ENCODE peak calls at places on chromosomes 7 and 10, in ten cellular contexts. D is body of pancreas, J is dorsolateral prefrontal cortex, H is K562, W is AG10803, F is neuronal stem cell, U is cardiac fibroblast, A is cardiac muscle cell, B is Peyer's patch, X is small intestine. C is an unnamed sample.

GRCh38 chr7:151016942-151017341 is 7.4 kb downstream of the ATG9B start:
- DNase-seq in D (no peak), J (no peak), H (no peak), W (no peak), F (no peak), U (no peak), A (no peak), B (no peak), X (no peak), C (no peak)

GRCh38 chr10:78263521-78263988 is 229.9 kb downstream of the RPS24 start:
- DNase-seq in D (no peak), J (peak), H (no peak), W (peak), F (no peak), U (peak), A (no peak), B (no peak), X (no peak), C (no peak)

GRCh38 chr10:102624094-102624493 is 20.2 kb upstream of the TRIM8 start:
- DNase-seq in D (no peak), J (no peak), H (no peak), W (no peak), F (no peak), U (no peak), A (no peak), B (no peak), X (no peak), C (no peak)

GRCh38 chr10:99520804-99521473 is 11.8 kb upstream of the NKX2-3 start:
- DNase-seq in D (no peak), J (no peak), H (no peak), W (no peak), F (no peak), U (no peak), A (no peak), B (no peak), X (no peak), C (no peak)

GRCh38 chr10:52883996-52884871 is 111.7 kb upstream of the MBL2 start:
- DNase-seq in D (peak), J (no peak), H (peak), W (peak), F (peak), U (peak), A (peak), B (peak), X (peak), C (peak)

GRCh38 chr10:79203833-79204232 is 135.1 kb downstream of the ZMIZ1 start:
- DNase-seq in D (no peak), J (peak), H (no peak), W (no peak), F (no peak), U (no peak), A (no peak), B (no peak), X (no peak), C (no peak)

GRCh38 chr7:75953431-75953830 is 38.5 kb downstream of the POR start:
- DNase-seq in D (no peak), J (no peak), H (no peak), W (no peak), F (no peak), U (no peak), A (no peak), B (no peak), X (no peak), C (no peak)

GRCh38 chr10:44706745-44707144 is 204.4 kb upstream of the TMEM72 start:
- DNase-seq in D (no peak), J (no peak), H (no peak), W (peak), F (no peak), U (peak), A (peak), B (no peak), X (no peak), C (no peak)

GRCh38 chr7:103051520-103051919 is 23.1 kb downstream of the FBXL13 start:
- DNase-seq in D (no peak), J (no peak), H (peak), W (no peak), F (no peak), U (no peak), A (no peak), B (no peak), X (no peak), C (no peak)

GRCh38 chr10:69259547-69260243 is 18.6 kb upstream of the HK1 start:
- DNase-seq in D (no peak), J (no peak), H (no peak), W (no peak), F (no peak), U (no peak), A (no peak), B (no peak), X (no peak), C (no peak)

GRCh38 chr10:73251683-73252444 is 580 bp downstream of the MRPS16 start:
- DNase-seq in D (no peak), J (no peak), H (peak), W (no peak), F (peak), U (no peak), A (peak), B (no peak), X (peak), C (peak)

GRCh38 chr7:115274-115911 is 77.0 kb upstream of the FAM20C start:
- DNase-seq in D (no peak), J (no peak), H (no peak), W (peak), F (no peak), U (peak), A (peak), B (no peak), X (peak), C (no peak)

GRCh38 chr10:18158698-18159342 is 18.6 kb downstream of the CACNB2 start:
- DNase-seq in D (no peak), J (no peak), H (no peak), W (peak), F (no peak), U (peak), A (peak), B (no peak), X (no peak), C (peak)

GRCh38 chr7:157603005-157603404 is 266.2 kb downstream of the DNAJB6 start:
- DNase-seq in D (no peak), J (no peak), H (no peak), W (no peak), F (no peak), U (no peak), A (no peak), B (no peak), X (no peak), C (no peak)

GRCh38 chr7:98733036-98733435 is 116.0 kb downstream of the NPTX2 start:
- DNase-seq in D (no peak), J (no peak), H (peak), W (peak), F (no peak), U (peak), A (peak), B (peak), X (peak), C (peak)

DNA sequence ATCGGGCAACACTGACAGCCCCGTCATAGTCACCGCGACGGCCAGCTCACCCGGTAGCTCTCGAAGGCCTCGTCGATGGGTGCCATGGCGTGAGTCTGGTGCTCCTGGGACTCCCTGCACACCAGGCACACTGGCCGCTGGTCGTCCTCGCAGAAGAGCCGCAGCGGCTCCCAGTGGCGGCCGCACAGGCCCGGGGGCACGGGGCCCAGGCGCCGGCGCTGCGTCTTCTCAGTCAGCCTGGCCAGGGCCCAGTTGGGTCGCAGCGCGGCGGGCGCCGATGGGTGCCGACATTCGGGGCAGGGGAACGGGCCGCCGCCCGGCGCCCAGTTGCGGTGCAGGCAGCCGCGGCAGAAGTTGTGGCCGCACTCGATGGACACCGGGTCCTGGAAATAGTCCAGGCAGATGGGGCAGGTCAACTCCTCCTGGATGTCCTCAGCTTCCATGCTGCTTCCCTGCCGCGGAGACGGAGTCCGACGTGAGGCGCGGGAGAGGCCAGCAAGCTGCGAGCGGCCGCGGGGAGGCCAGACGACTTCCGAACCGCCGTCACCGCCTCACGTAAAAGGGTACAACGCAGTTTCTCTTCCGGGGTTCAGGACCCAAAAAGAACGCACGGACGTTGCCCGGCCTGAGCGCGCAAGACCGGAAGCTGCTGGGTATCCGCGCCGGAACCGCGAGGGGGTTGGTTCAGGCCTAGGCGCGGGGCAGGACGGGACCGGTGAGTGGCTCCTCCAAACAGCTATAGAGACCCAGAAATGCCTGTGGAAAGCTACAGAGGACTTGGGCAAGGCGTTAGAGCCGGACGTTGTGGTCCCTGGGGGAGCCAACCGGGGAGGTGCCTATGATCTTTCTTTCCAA is at the start of gene TRIM4:
- DNase-seq in D (peak), J (peak), H (peak), W (peak), F (peak), U (peak), A (peak), B (peak), X (peak), C (peak)
- H3K4me3 ChIP-seq in D (peak), J (peak), H (peak), W (peak), F (peak), U (peak), A (peak), B (peak), X (peak), C (peak)

GRCh38 chr7:21920931-21921330 is 24.8 kb downstream of the CDCA7L start:
- DNase-seq in D (no peak), J (no peak), H (no peak), W (no peak), F (no peak), U (no peak), A (no peak), B (no peak), X (no peak), C (no peak)
- H3K4me3 ChIP-seq in D (no peak), J (no peak), H (no peak), W (no peak), F (no peak), U (no peak), A (no peak), B (no peak), X (no peak), C (no peak)

GRCh38 chr10:71396714-71397339 is at the start of gene CDH23:
- DNase-seq in D (no peak), J (no peak), H (peak), W (no peak), F (peak), U (no peak), A (peak), B (peak), X (no peak), C (peak)

GRCh38 chr10:71394926-71395562 is 1.7 kb upstream of the CDH23 start:
- DNase-seq in D (no peak), J (no peak), H (no peak), W (no peak), F (no peak), U (no peak), A (no peak), B (peak), X (no peak), C (no peak)

GRCh38 chr10:71395621-71396020 is 1.1 kb upstream of the CDH23 start:
- DNase-seq in D (no peak), J (no peak), H (no peak), W (no peak), F (no peak), U (no peak), A (no peak), B (no peak), X (no peak), C (peak)

GRCh38 chr10:71397340-71398212 is 856 bp downstream of the CDH23 start:
- DNase-seq in D (no peak), J (no peak), H (no peak), W (no peak), F (peak), U (no peak), A (no peak), B (no peak), X (no peak), C (peak)

DNA sequence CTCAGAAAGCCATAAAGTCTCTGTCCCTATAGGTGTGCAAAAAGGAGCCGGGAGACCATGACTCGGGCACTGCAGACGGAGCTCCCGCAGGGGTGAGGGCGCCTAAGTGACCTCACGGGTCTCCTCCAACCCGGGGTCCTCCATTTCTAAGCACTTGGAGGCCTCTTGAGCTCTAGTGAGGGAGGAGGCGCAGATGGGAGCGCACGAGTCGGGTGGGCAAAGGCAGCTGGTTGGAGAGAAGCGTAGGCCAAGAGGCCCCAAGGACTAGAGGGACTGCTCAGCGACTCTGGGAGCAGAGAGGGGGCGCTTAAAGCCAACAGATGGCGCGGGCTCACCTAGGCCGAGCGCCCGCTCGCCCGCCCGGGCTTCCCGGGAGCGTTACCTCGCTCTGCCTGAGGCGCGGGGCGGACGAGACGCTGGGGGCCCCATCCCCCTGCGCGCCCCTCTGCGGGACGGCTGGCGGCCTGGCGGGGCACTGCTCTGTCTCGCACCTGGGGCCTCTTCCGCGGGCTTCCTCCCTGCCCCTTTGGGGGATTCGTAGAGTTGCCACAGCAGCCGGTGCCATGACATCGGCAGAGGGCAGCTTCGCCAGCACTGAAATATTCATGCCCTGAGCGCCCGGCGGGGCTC is 521 bp upstream of the CDH23 start:
- DNase-seq in D (peak), J (no peak), H (peak), W (no peak), F (peak), U (peak), A (peak), B (peak), X (peak), C (peak)
- H3K4me3 ChIP-seq in D (no peak), J (peak), H (no peak), W (no peak), F (peak), U (no peak), A (peak), B (peak), X (no peak), C (peak)

DNA sequence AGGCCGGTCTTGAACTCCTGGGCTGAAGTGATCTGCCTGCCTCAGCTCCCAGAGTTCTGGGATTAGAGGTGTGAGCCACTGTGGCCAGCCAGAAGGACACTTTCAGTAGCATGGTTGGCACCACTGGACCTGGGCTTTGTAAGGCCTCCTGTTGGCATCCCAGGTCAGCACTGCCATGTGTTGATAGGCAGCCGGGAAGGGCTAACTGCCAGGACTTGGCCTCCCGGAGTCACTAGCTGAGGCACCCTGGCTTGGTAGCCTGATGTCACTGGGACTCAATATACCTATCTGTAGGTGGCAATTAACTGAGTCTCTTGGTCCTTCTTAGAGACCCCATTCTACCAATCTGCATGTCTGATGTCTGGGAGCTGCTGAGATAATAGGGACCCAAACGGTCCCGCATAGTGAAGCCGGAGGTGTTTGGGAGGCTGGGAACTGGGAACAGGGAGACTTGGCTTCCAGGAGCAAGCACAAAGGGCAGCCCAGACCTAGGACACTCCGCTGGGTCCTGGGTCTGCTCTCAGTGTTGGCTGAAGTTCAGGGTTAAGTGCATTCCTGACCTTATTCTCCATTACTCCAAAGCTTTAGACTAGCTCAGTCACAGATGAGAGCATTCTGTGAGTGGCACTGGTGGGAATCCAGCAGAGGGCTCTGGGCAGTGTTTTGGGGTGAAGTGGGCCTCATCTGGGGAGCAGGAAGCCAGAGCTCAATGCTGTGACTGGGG is 2.6 kb downstream of the LHPP start:
- DNase-seq in D (no peak), J (no peak), H (no peak), W (no peak), F (no peak), U (no peak), A (no peak), B (no peak), X (no peak), C (no peak)
- H3K4me3 ChIP-seq in D (no peak), J (no peak), H (no peak), W (no peak), F (no peak), U (no peak), A (no peak), B (no peak), X (no peak), C (no peak)

GRCh38 chr10:93072713-93073538 is 767 bp upstream of the CYP26A1 start:
- DNase-seq in D (no peak), J (no peak), H (no peak), W (no peak), F (no peak), U (no peak), A (no peak), B (no peak), X (no peak), C (no peak)
- H3K4me3 ChIP-seq in D (no peak), J (peak), H (peak), W (no peak), F (no peak), U (no peak), A (peak), B (peak), X (no peak), C (peak)

DNA sequence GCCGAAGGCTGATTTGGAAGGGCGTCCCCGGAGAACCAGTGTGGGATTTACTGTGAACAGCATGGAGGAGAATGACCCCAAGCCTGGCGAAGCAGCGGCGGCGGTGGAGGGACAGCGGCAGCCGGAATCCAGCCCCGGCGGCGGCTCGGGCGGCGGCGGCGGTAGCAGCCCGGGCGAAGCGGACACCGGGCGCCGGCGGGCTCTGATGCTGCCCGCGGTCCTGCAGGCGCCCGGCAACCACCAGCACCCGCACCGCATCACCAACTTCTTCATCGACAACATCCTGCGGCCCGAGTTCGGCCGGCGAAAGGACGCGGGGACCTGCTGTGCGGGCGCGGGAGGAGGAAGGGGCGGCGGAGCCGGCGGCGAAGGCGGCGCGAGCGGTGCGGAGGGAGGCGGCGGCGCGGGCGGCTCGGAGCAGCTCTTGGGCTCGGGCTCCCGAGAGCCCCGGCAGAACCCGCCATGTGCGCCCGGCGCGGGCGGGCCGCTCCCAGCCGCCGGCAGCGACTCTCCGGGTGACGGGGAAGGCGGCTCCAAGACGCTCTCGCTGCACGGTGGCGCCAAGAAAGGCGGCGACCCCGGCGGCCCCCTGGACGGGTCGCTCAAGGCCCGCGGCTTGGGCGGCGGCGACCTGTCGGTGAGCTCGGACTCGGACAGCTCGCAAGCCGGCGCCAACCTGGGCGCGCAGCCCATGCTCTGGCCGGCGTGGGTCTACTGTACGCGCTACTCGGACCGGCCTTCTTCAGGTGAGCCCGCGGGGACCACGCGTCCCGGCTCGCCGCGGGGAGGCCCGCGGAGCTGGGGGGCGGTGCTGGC is 596 bp downstream of the EN2 start:
- DNase-seq in D (no peak), J (no peak), H (no peak), W (no peak), F (no peak), U (no peak), A (no peak), B (no peak), X (no peak), C (no peak)
- H3K4me3 ChIP-seq in D (no peak), J (peak), H (no peak), W (no peak), F (no peak), U (no peak), A (peak), B (peak), X (no peak), C (peak)

DNA sequence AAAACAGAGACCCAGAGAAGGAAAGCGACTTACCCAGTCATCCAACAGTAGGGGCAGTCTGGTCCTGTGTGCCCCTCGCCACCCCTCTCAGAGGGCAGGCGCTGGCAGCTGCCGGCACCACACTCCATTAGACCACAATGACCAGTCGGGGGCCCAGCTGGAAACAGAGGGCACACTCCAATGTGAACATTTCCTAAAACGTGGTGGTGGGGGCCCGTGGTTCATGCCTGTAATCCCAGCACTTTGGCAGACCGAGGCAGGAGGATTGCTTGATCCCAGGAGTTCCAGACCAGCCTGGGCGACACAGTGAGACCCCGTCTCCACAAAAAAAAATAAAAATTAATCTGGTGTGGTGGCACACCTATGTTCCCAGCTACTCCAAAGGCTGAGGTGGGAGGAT is 912 bp upstream of the OAT start:
- DNase-seq in D (no peak), J (no peak), H (no peak), W (no peak), F (no peak), U (no peak), A (no peak), B (no peak), X (no peak), C (no peak)
- H3K4me3 ChIP-seq in D (no peak), J (peak), H (peak), W (no peak), F (no peak), U (no peak), A (no peak), B (peak), X (no peak), C (peak)